ENCODE peak calls at places on chromosomes 5 and 9, in six cellular contexts. E is tibial nerve, N is AG09319, P is left lung, C is foreskin fibroblast, F is stomach. U is an unnamed sample.

GRCh38 chr5:123091258-123091987 is 2.4 kb downstream of the PRDM6 start:
- DNase-seq in E (no peak), N (no peak), P (no peak), C (no peak), F (no peak), U (no peak)

GRCh38 chr5:58983496-58983895 is 400.6 kb downstream of the RAB3C start:
- DNase-seq in E (no peak), N (no peak), P (no peak), C (no peak), F (no peak), U (no peak)

GRCh38 chr9:136289651-136290507 is 14.0 kb downstream of the CCDC187 start:
- DNase-seq in E (no peak), N (no peak), P (no peak), C (no peak), F (no peak), U (no peak)

GRCh38 chr5:139451176-139451575 is 11.4 kb downstream of the ECSCR start:
- DNase-seq in E (no peak), N (no peak), P (no peak), C (no peak), F (no peak), U (no peak)

GRCh38 chr5:144024601-144025000 is 145.9 kb downstream of the YIPF5 start:
- DNase-seq in E (no peak), N (no peak), P (no peak), C (no peak), F (no peak), U (no peak)

GRCh38 chr5:40570408-40571129 is 109.1 kb upstream of the PTGER4 start:
- DNase-seq in E (no peak), N (no peak), P (no peak), C (peak), F (no peak), U (no peak)

GRCh38 chr9:124357591-124358361 is 57.5 kb downstream of the PSMB7 start:
- DNase-seq in E (no peak), N (no peak), P (no peak), C (no peak), F (peak), U (no peak)

GRCh38 chr5:14453486-14453885 is 128.1 kb upstream of the OTULINL start:
- DNase-seq in E (no peak), N (no peak), P (no peak), C (no peak), F (no peak), U (no peak)

GRCh38 chr5:176352116-176352878 is 9.3 kb downstream of the KIAA1191 start:
- DNase-seq in E (no peak), N (no peak), P (no peak), C (no peak), F (no peak), U (no peak)

GRCh38 chr9:131483319-131484050 is 19.2 kb upstream of the POMT1 start:
- DNase-seq in E (no peak), N (no peak), P (no peak), C (no peak), F (no peak), U (no peak)

GRCh38 chr5:150560401-150561191 is 52.7 kb downstream of the NDST1 start:
- DNase-seq in E (peak), N (peak), P (peak), C (peak), F (peak), U (no peak)

GRCh38 chr5:181133610-181134231 is 2.8 kb upstream of the OR2V1 start:
- DNase-seq in E (peak), N (peak), P (peak), C (peak), F (peak), U (peak)

GRCh38 chr9:128389395-128390149 is 18.4 kb downstream of the URM1 start:
- DNase-seq in E (no peak), N (no peak), P (peak), C (no peak), F (no peak), U (no peak)

GRCh38 chr9:32292611-32293010 is 91.8 kb upstream of the ACO1 start:
- DNase-seq in E (no peak), N (no peak), P (no peak), C (no peak), F (no peak), U (no peak)

GRCh38 chr5:88396126-88396525 is 127.5 kb upstream of the TMEM161B start:
- DNase-seq in E (no peak), N (no peak), P (no peak), C (no peak), F (no peak), U (no peak)

GRCh38 chr5:40909233-40909632 is at the start of gene C7:
- DNase-seq in E (no peak), N (no peak), P (no peak), C (no peak), F (no peak), U (no peak)

GRCh38 chr5:88674262-88675158 is 208.5 kb downstream of the MEF2C start:
- DNase-seq in E (no peak), N (no peak), P (no peak), C (no peak), F (no peak), U (no peak)

GRCh38 chr9:100856238-100856637 is 172.3 kb upstream of the PLPPR1 start:
- DNase-seq in E (no peak), N (no peak), P (no peak), C (no peak), F (no peak), U (no peak)

GRCh38 chr9:77556396-77556795 is 91.7 kb downstream of the GNA14 start:
- DNase-seq in E (no peak), N (no peak), P (no peak), C (peak), F (no peak), U (no peak)

GRCh38 chr5:180602481-180603075 is 11.3 kb upstream of the SCGB3A1 start:
- DNase-seq in E (no peak), N (no peak), P (peak), C (no peak), F (no peak), U (no peak)

GRCh38 chr5:41785061-41785460 is 85.2 kb downstream of the OXCT1 start:
- DNase-seq in E (no peak), N (no peak), P (no peak), C (no peak), F (no peak), U (no peak)

GRCh38 chr5:359301-359897 is 37.9 kb downstream of the AHRR start:
- DNase-seq in E (no peak), N (no peak), P (no peak), C (no peak), F (no peak), U (no peak)

GRCh38 chr5:132886064-132886823 is 12.8 kb downstream of the LEAP2 start:
- DNase-seq in E (no peak), N (no peak), P (no peak), C (no peak), F (no peak), U (no peak)

GRCh38 chr9:126379661-126380365 is 53.2 kb downstream of the MVB12B start:
- DNase-seq in E (no peak), N (no peak), P (no peak), C (no peak), F (no peak), U (no peak)

GRCh38 chr9:124812401-124813016 is 35.6 kb downstream of the OLFML2A start:
- DNase-seq in E (peak), N (no peak), P (peak), C (peak), F (no peak), U (peak)

GRCh38 chr5:170277953-170278352 is 19.6 kb downstream of the LCP2 start:
- DNase-seq in E (no peak), N (no peak), P (no peak), C (no peak), F (no peak), U (no peak)

GRCh38 chr9:120032639-120033038 is 547.3 kb downstream of the CDK5RAP2 start:
- DNase-seq in E (no peak), N (no peak), P (no peak), C (no peak), F (no peak), U (no peak)

GRCh38 chr5:75523275-75523674 is 11.6 kb downstream of the POLK start:
- DNase-seq in E (no peak), N (no peak), P (no peak), C (no peak), F (no peak), U (no peak)

GRCh38 chr9:88418715-88419540 is 30.7 kb downstream of the SPIN1 start:
- DNase-seq in E (no peak), N (no peak), P (no peak), C (no peak), F (no peak), U (no peak)

GRCh38 chr5:138948391-138949222 is 73.5 kb upstream of the LRRTM2 start:
- DNase-seq in E (no peak), N (no peak), P (no peak), C (no peak), F (no peak), U (peak)

GRCh38 chr5:138819065-138819464 is 56.1 kb downstream of the LRRTM2 start:
- DNase-seq in E (no peak), N (no peak), P (no peak), C (no peak), F (no peak), U (no peak)

GRCh38 chr5:127409236-127409921 is 108.1 kb upstream of the PRRC1 start:
- DNase-seq in E (no peak), N (no peak), P (no peak), C (no peak), F (no peak), U (no peak)

GRCh38 chr5:53819482-53819881 is 259.0 kb downstream of the NDUFS4 start:
- DNase-seq in E (no peak), N (no peak), P (no peak), C (no peak), F (no peak), U (no peak)

DNA sequence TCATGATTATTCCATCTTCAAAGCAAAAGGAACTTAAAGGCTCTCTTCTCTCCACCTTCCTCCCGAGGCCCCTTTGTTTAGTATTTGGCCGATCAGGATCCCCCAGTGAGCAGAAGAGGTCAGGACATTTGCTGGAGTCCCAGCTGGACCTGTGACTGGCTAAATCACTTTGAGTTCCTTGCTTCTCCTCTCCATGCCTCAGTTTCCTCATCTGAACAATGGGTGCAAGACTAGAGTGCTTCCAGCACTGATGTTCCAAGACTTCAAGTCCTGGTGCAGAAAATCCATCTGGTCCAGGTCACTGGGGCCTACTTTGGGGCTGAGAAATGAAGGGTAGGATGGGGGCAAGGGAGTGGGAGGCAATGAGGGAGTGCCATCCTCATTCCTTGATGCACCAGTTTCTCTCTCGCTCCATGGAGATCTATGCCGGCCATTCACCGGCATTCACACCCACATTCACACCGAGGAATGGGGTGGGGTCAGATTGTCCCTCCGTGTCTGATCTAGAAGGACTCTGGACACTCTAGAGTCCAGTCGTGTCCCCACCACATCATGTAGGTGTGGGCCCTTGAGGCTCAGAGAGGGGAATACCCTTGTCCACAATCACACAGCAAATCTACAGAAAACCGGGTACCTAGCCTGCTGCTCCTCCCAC is 38.7 kb upstream of the IL17B start:
- DNase-seq in E (no peak), N (no peak), P (no peak), C (no peak), F (no peak), U (no peak)
- TF ChIP-seq CTCF in E (no peak), N (no peak), P (no peak), C (no peak), F (no peak), U (no peak)

GRCh38 chr9:116589392-116590354 is 97.4 kb upstream of the TRIM32 start:
- DNase-seq in E (no peak), N (no peak), P (no peak), C (peak), F (no peak), U (no peak)
- TF ChIP-seq CTCF in E (peak), N (peak), P (peak), C (peak), F (no peak), U (peak)

GRCh38 chr5:153491408-153491807 is 938 bp downstream of the GRIA1 start:
- DNase-seq in E (no peak), N (no peak), P (no peak), C (no peak), F (no peak), U (no peak)

GRCh38 chr5:153498516-153498915 is 8.0 kb downstream of the GRIA1 start:
- DNase-seq in E (no peak), N (no peak), P (no peak), C (no peak), F (no peak), U (no peak)

DNA sequence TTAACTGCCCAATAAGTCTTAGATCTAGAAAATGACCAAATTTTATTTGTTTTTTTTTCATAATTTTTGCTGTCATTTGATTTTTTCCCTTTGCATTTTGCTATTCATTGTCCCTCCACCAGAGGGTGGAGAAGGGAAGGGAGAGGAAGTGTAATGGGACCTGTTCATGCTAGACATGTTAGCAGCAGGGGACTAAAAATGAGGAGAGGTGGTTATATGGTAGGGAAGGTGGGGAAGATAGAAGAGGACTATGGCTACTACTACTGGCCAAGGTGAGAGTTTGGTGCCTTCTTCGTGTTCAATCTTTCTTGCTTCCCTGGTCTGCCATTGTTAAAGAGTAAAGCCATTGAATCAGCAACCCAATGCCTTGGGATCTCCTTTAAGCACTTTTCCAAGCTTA is 6.4 kb downstream of the GRIA1 start:
- DNase-seq in E (no peak), N (no peak), P (no peak), C (peak), F (no peak), U (no peak)
- TF ChIP-seq CTCF in E (peak), N (peak), P (peak), C (peak), F (no peak), U (peak)

DNA sequence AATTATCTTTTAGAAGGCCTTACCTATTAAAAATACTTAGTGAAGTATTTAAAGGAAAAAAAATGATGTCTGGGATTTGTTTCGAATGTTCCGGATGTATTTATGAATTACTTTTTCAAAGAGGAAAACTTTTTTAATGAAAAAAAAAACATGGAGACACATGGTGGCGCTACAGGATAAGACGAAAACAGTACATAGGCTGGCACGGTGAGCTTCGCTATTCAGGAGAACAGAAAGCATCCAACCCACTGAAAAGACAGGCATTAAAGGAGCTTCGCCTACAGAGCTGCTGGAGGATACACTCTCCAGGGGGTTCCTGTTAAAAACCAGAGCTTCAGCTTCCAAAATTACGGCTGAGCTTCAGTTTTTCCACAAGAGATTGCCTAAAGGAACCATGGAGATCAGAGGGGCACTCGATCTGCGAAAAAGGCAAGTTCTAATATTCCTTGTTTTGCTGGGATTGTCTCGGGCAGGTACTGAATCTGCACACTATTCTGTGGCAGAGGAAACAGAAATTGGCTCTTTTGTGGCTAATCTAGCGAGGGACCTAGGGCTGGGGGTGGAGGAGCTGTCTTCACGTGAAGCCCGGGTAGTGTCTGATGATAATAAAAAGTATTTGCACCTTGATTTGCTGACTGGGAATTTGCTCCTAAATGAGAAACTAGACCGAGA is at the start of gene PCDHB14:
- DNase-seq in E (no peak), N (no peak), P (no peak), C (peak), F (no peak), U (no peak)
- TF ChIP-seq CTCF in E (no peak), N (no peak), P (no peak), C (no peak), F (no peak), U (peak)